ENCODE peak calls at places on chromosomes 6 and 20, in five cellular contexts. One of them, this sample, is unnamed.

GRCh38 chr6:113539202-113539601 is 317.9 kb upstream of the MARCKS start:
- DNase-seq in sigmoid colon: no peak
- DNase-seq in transverse colon: no peak
- DNase-seq in stomach: no peak
- DNase-seq in H1: no peak
- DNase-seq in this sample: no peak

GRCh38 chr20:61429458-61430227 is 177.6 kb downstream of the CDH4 start:
- DNase-seq in stomach: no peak
- DNase-seq in transverse colon: no peak
- DNase-seq in H1: no peak
- DNase-seq in sigmoid colon: no peak
- DNase-seq in this sample: no peak

GRCh38 chr6:25027221-25027916 is 91.6 kb upstream of the RIPOR2 start:
- DNase-seq in sigmoid colon: no peak
- DNase-seq in H1: no peak
- DNase-seq in transverse colon: peak; percentile 70
- DNase-seq in stomach: peak; percentile 39
- DNase-seq in this sample: peak; percentile 69

GRCh38 chr6:36432151-36432633 is 10.5 kb downstream of the PXT1 start:
- DNase-seq in stomach: no peak
- DNase-seq in H1: no peak
- DNase-seq in sigmoid colon: no peak
- DNase-seq in transverse colon: no peak
- DNase-seq in this sample: no peak

GRCh38 chr6:150863213-150863928 is 2.1 kb upstream of the MTHFD1L start:
- DNase-seq in sigmoid colon: no peak
- DNase-seq in stomach: no peak
- DNase-seq in transverse colon: no peak
- DNase-seq in H1: no peak
- DNase-seq in this sample: no peak

GRCh38 chr6:88166493-88166900 is 350 bp upstream of the CNR1 start:
- DNase-seq in transverse colon: no peak
- DNase-seq in stomach: no peak
- DNase-seq in sigmoid colon: no peak
- DNase-seq in H1: no peak
- DNase-seq in this sample: no peak

GRCh38 chr20:22682381-22682780 is 98.0 kb upstream of the FOXA2 start:
- DNase-seq in transverse colon: no peak
- DNase-seq in sigmoid colon: no peak
- DNase-seq in H1: no peak
- DNase-seq in stomach: no peak
- DNase-seq in this sample: peak; percentile 33

GRCh38 chr6:18503588-18504231 is 116.6 kb downstream of the RNF144B start:
- DNase-seq in H1: peak; percentile 57
- DNase-seq in stomach: peak; percentile 55
- DNase-seq in transverse colon: peak; percentile 50
- DNase-seq in sigmoid colon: peak; percentile 78
- DNase-seq in this sample: no peak

GRCh38 chr20:44215125-44215524 is 4.6 kb upstream of the OSER1 start:
- DNase-seq in stomach: peak; percentile 73
- DNase-seq in sigmoid colon: peak; percentile 74
- DNase-seq in transverse colon: peak; percentile 78
- DNase-seq in H1: peak; percentile 74
- DNase-seq in this sample: peak; percentile 50

GRCh38 chr20:63007722-63008488 is 1.1 kb upstream of the BHLHE23 start:
- DNase-seq in sigmoid colon: no peak
- DNase-seq in transverse colon: no peak
- DNase-seq in stomach: no peak
- DNase-seq in H1: no peak
- DNase-seq in this sample: no peak

GRCh38 chr6:101490857-101491256 is 97.3 kb downstream of the GRIK2 start:
- DNase-seq in H1: no peak
- DNase-seq in transverse colon: no peak
- DNase-seq in sigmoid colon: no peak
- DNase-seq in stomach: no peak
- DNase-seq in this sample: no peak

GRCh38 chr20:48493966-48494365 is 333.8 kb downstream of the PREX1 start:
- DNase-seq in H1: peak; percentile 11
- DNase-seq in transverse colon: no peak
- DNase-seq in stomach: no peak
- DNase-seq in sigmoid colon: no peak
- DNase-seq in this sample: no peak

GRCh38 chr6:106087548-106088325 is 1.6 kb downstream of the PRDM1 start:
- DNase-seq in transverse colon: peak; percentile 28
- DNase-seq in stomach: no peak
- DNase-seq in sigmoid colon: no peak
- DNase-seq in H1: no peak
- DNase-seq in this sample: no peak

GRCh38 chr6:89520730-89521129 is 87.8 kb downstream of the ANKRD6 start:
- DNase-seq in sigmoid colon: no peak
- DNase-seq in stomach: no peak
- DNase-seq in H1: no peak
- DNase-seq in transverse colon: no peak
- DNase-seq in this sample: no peak

GRCh38 chr6:94254689-94255088 is 835.3 kb upstream of the EPHA7 start:
- DNase-seq in H1: no peak
- DNase-seq in stomach: no peak
- DNase-seq in transverse colon: no peak
- DNase-seq in sigmoid colon: no peak
- DNase-seq in this sample: no peak

GRCh38 chr6:47168176-47168575 is 126.0 kb upstream of the ADGRF1 start:
- DNase-seq in H1: no peak
- DNase-seq in sigmoid colon: no peak
- DNase-seq in transverse colon: peak; percentile 18
- DNase-seq in stomach: peak; percentile 34
- DNase-seq in this sample: no peak

GRCh38 chr20:10376271-10377075 is 57.5 kb downstream of the MKKS start:
- DNase-seq in H1: no peak
- DNase-seq in transverse colon: no peak
- DNase-seq in sigmoid colon: no peak
- DNase-seq in stomach: no peak
- DNase-seq in this sample: no peak

GRCh38 chr6:47073125-47074110 is 31.3 kb upstream of the ADGRF1 start:
- DNase-seq in transverse colon: no peak
- DNase-seq in stomach: no peak
- DNase-seq in H1: no peak
- DNase-seq in sigmoid colon: no peak
- DNase-seq in this sample: no peak

DNA sequence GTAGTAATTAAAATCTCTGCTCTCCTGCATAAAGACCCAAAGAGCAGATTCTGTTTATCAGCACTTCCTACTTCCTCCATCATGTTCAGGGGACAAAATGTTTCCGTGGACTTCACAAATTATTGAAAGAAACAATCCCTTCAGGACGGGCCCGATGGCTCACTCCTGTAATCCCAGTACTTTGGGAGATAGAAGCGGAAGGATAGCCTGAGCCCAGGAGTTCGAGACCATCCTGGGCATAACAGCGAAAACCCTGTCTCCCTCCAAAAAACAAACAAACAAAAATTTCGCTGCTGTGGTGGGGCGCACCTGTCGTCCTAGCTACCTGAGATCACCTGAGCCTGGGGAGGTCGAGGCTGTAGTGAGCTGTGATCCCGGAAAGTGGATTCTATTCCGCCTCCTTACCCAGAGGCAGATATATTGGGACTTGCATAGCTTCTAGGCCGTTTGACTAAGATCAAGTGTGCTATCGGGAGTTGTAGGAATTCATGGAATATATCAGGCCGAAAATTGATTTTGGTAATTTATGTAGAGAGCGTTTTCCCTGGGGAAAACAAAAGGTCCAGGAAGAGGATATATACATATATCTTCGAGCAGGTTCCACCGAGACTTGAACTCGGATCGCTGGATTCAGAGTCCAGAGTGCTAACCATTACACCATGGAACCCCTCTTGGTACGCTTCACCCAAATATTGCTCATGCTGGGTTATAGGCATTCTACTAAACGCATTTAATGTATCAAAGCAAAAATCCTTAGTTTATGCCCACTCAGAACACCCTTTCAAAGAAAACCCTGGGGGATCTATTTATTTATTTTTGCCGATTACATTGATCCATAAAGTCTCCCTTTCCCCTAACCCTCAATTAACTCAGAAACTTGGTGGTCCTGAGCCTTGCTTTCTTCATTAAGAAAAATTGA is 74.5 kb upstream of the ZNF184 start:
- DNase-seq in H1: peak; percentile 91
- DNase-seq in sigmoid colon: no peak
- DNase-seq in stomach: no peak
- DNase-seq in transverse colon: no peak
- DNase-seq in this sample: no peak
- H3K4me3 ChIP-seq in H1: peak overlapping the region; percentile 74
- H3K4me3 ChIP-seq in sigmoid colon: no peak overlapping the region
- H3K4me3 ChIP-seq in stomach: no peak overlapping the region
- H3K4me3 ChIP-seq in transverse colon: no peak overlapping the region
- H3K4me3 ChIP-seq in this sample: no peak overlapping the region

GRCh38 chr6:4358414-4359107 is 223.2 kb upstream of the ECI2 start:
- DNase-seq in stomach: peak; percentile 85
- DNase-seq in H1: no peak
- DNase-seq in transverse colon: peak; percentile 88
- DNase-seq in sigmoid colon: peak; percentile 93
- DNase-seq in this sample: peak; percentile 81
- TF ChIP-seq EP300 in stomach: peak; percentile 91
- TF ChIP-seq EP300 in H1: no peak
- TF ChIP-seq EP300 in transverse colon: peak; percentile 69
- TF ChIP-seq EP300 in sigmoid colon: no peak
- TF ChIP-seq EP300 in this sample: no peak

GRCh38 chr20:51492167-51493092 is 50.1 kb downstream of the NFATC2 start:
- DNase-seq in stomach: peak; percentile 85
- DNase-seq in sigmoid colon: no peak
- DNase-seq in transverse colon: no peak
- DNase-seq in H1: no peak
- DNase-seq in this sample: peak; percentile 46

GRCh38 chr20:51493346-51493791 is 49.1 kb downstream of the NFATC2 start:
- DNase-seq in sigmoid colon: no peak
- DNase-seq in H1: no peak
- DNase-seq in transverse colon: no peak
- DNase-seq in stomach: no peak
- DNase-seq in this sample: no peak

GRCh38 chr20:51495921-51496545 is 46.5 kb downstream of the NFATC2 start:
- DNase-seq in sigmoid colon: no peak
- DNase-seq in H1: no peak
- DNase-seq in stomach: no peak
- DNase-seq in transverse colon: no peak
- DNase-seq in this sample: no peak

GRCh38 chr20:51496964-51497363 is 45.6 kb downstream of the NFATC2 start:
- DNase-seq in stomach: no peak
- DNase-seq in sigmoid colon: no peak
- DNase-seq in transverse colon: no peak
- DNase-seq in H1: no peak
- DNase-seq in this sample: no peak

GRCh38 chr20:51494241-51495110 is 48.0 kb downstream of the NFATC2 start:
- DNase-seq in sigmoid colon: no peak
- DNase-seq in stomach: no peak
- DNase-seq in transverse colon: no peak
- DNase-seq in H1: no peak
- DNase-seq in this sample: no peak
- TF ChIP-seq POLR2AphosphoS5 in sigmoid colon: no peak
- TF ChIP-seq POLR2AphosphoS5 in stomach: no peak
- TF ChIP-seq POLR2AphosphoS5 in transverse colon: no peak
- TF ChIP-seq POLR2AphosphoS5 in H1: no peak
- TF ChIP-seq POLR2AphosphoS5 in this sample: no peak

DNA sequence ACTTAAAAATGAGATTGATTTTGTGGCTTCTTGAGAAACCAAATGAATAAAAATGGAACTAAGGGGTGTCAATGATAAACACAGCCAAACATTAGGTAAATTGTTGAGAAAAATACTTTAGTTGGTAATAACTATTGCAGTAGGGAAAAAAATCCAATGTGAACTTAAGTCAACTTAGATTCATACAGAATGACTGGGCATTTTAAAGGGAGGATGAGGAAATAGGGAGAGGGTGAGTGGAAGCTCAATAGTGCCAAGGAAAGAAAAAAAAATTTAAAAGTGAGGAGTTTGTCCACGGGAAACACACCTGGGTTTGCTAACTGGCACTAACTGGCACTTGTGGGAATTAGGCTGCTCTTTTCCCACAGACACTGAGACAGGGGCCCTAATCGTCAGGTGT is 26.2 kb upstream of the PGK2 start:
- DNase-seq in transverse colon: no peak
- DNase-seq in sigmoid colon: no peak
- DNase-seq in stomach: no peak
- DNase-seq in H1: no peak
- DNase-seq in this sample: no peak
- H3K4me3 ChIP-seq in transverse colon: no peak overlapping the region
- H3K4me3 ChIP-seq in sigmoid colon: no peak overlapping the region
- H3K4me3 ChIP-seq in stomach: no peak overlapping the region
- H3K4me3 ChIP-seq in H1: no peak overlapping the region
- H3K4me3 ChIP-seq in this sample: no peak overlapping the region

GRCh38 chr6:33195304-33196022 is 3.2 kb upstream of the COL11A2 start:
- DNase-seq in sigmoid colon: no peak
- DNase-seq in H1: no peak
- DNase-seq in stomach: no peak
- DNase-seq in transverse colon: no peak
- DNase-seq in this sample: no peak
- TF ChIP-seq EP300 in sigmoid colon: no peak
- TF ChIP-seq EP300 in H1: no peak
- TF ChIP-seq EP300 in stomach: no peak
- TF ChIP-seq EP300 in transverse colon: no peak
- TF ChIP-seq EP300 in this sample: no peak

DNA sequence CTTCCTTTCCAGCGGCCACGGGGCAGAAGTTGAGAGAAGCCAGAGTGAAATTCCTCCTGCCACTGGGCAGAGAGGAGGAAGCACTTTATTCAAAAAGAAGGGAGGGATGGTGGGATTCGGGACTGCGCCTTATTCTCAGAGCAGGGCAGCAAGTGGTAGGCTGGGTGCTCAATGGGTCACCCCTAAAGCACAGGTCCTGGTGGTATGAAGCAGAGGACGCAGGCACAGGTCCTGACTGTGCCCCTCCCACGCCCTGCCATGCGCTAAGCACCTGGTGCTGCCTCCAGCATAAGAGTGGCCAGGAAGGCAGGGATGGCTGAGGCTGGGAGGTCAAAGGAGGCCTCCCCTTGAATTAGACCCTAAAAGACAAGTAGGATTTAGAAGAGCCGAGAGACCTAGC is 4.9 kb upstream of the GRM4 start:
- DNase-seq in H1: peak; percentile 48
- DNase-seq in sigmoid colon: peak; percentile 51
- DNase-seq in transverse colon: no peak
- DNase-seq in stomach: no peak
- DNase-seq in this sample: no peak
- TF ChIP-seq POLR2AphosphoS5 in H1: no peak
- TF ChIP-seq POLR2AphosphoS5 in sigmoid colon: no peak
- TF ChIP-seq POLR2AphosphoS5 in transverse colon: no peak
- TF ChIP-seq POLR2AphosphoS5 in stomach: no peak
- TF ChIP-seq POLR2AphosphoS5 in this sample: no peak

DNA sequence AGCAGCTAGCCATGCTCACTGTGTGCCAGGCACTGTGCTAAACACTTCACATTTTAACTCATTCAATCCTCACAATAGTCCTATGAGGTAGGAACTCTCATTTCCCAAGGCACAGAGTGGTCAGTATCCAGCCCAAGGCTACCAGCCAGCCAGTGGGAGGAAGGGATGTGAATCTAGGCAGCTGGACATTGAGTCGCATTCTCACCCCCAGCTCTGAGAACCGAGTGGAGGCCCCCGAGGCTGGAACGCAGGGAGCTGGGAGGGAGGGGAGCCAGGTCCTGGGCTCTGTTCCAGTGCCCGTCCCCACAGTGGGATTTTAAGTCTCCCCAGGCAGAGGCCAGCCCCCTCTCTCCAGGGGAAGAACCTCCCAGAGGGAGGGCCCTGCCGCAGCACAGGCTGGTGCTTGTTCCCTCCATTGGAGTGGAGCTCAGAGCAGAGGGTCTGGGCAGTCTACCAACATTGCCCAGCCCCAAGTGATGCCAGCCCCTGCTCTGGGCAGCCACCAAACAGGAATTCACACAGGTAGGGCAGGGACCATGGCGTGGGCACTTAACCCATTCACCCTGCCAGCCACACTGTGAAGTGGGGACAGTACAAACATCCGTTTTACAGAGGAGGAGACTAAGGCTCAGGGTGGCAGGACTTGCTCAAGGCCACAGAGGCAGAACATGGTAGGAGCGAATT is 131.3 kb downstream of the CEBPB start:
- DNase-seq in sigmoid colon: peak; percentile 69
- DNase-seq in stomach: no peak
- DNase-seq in transverse colon: peak; percentile 11
- DNase-seq in H1: no peak
- DNase-seq in this sample: no peak
- H3K4me3 ChIP-seq in sigmoid colon: no peak overlapping the region
- H3K4me3 ChIP-seq in stomach: no peak overlapping the region
- H3K4me3 ChIP-seq in transverse colon: no peak overlapping the region
- H3K4me3 ChIP-seq in H1: no peak overlapping the region
- H3K4me3 ChIP-seq in this sample: peak overlapping the region; percentile 31

This sample was measured in upper lobe of left lung.